ENCODE peak calls at places on chromosomes 16 and 17, in ten cellular contexts. One of them, this sample, is unnamed.

GRCh38 chr16:79965718-79966117 is 365.2 kb upstream of the MAF start:
- DNase-seq in stimulated activated CD4-positive, alpha-beta T cell treated with anti-CD3 and anti-CD28 coated beads, Interleukin-2, amount 100 ng/mL, for 48 hours: no peak
- DNase-seq in ovary: no peak
- DNase-seq in activated T-cell treated with anti-CD3 and anti-CD28 coated beads, Interleukin-2, amount 50 U/mL, for 72 hours: no peak
- DNase-seq in CD4-positive, alpha-beta T cell: no peak
- DNase-seq in anterior cingulate cortex: no peak
- DNase-seq in SW480: no peak
- DNase-seq in substantia nigra: no peak
- DNase-seq in M059J: no peak
- DNase-seq in dorsolateral prefrontal cortex: no peak
- DNase-seq in this sample: no peak

GRCh38 chr16:306911-307370 is 24.0 kb downstream of the PDIA2 start:
- DNase-seq in stimulated activated CD4-positive, alpha-beta T cell treated with anti-CD3 and anti-CD28 coated beads, Interleukin-2, amount 100 ng/mL, for 48 hours: no peak
- DNase-seq in ovary: no peak
- DNase-seq in activated T-cell treated with anti-CD3 and anti-CD28 coated beads, Interleukin-2, amount 50 U/mL, for 72 hours: no peak
- DNase-seq in CD4-positive, alpha-beta T cell: no peak
- DNase-seq in anterior cingulate cortex: no peak
- DNase-seq in SW480: no peak
- DNase-seq in substantia nigra: no peak
- DNase-seq in M059J: no peak
- DNase-seq in dorsolateral prefrontal cortex: peak; percentile 61
- DNase-seq in this sample: no peak

GRCh38 chr17:61284174-61284573 is 115.5 kb upstream of the TBX2 start:
- DNase-seq in stimulated activated CD4-positive, alpha-beta T cell treated with anti-CD3 and anti-CD28 coated beads, Interleukin-2, amount 100 ng/mL, for 48 hours: no peak
- DNase-seq in ovary: no peak
- DNase-seq in activated T-cell treated with anti-CD3 and anti-CD28 coated beads, Interleukin-2, amount 50 U/mL, for 72 hours: no peak
- DNase-seq in CD4-positive, alpha-beta T cell: no peak
- DNase-seq in anterior cingulate cortex: no peak
- DNase-seq in SW480: no peak
- DNase-seq in substantia nigra: no peak
- DNase-seq in M059J: peak; percentile 95
- DNase-seq in dorsolateral prefrontal cortex: no peak
- DNase-seq in this sample: no peak

GRCh38 chr17:16255481-16255901 is 38.5 kb downstream of the PIGL start:
- DNase-seq in stimulated activated CD4-positive, alpha-beta T cell treated with anti-CD3 and anti-CD28 coated beads, Interleukin-2, amount 100 ng/mL, for 48 hours: no peak
- DNase-seq in ovary: peak; percentile 78
- DNase-seq in activated T-cell treated with anti-CD3 and anti-CD28 coated beads, Interleukin-2, amount 50 U/mL, for 72 hours: no peak
- DNase-seq in CD4-positive, alpha-beta T cell: no peak
- DNase-seq in anterior cingulate cortex: peak; percentile 31
- DNase-seq in SW480: no peak
- DNase-seq in substantia nigra: peak; percentile 18
- DNase-seq in M059J: no peak
- DNase-seq in dorsolateral prefrontal cortex: peak; percentile 46
- DNase-seq in this sample: no peak

GRCh38 chr17:77696720-77697460 is 261.6 kb upstream of the TNRC6C start:
- DNase-seq in stimulated activated CD4-positive, alpha-beta T cell treated with anti-CD3 and anti-CD28 coated beads, Interleukin-2, amount 100 ng/mL, for 48 hours: no peak
- DNase-seq in ovary: no peak
- DNase-seq in activated T-cell treated with anti-CD3 and anti-CD28 coated beads, Interleukin-2, amount 50 U/mL, for 72 hours: no peak
- DNase-seq in CD4-positive, alpha-beta T cell: no peak
- DNase-seq in anterior cingulate cortex: no peak
- DNase-seq in SW480: no peak
- DNase-seq in substantia nigra: no peak
- DNase-seq in M059J: no peak
- DNase-seq in dorsolateral prefrontal cortex: no peak
- DNase-seq in this sample: no peak

GRCh38 chr17:13594762-13595697 is 6.7 kb downstream of the HS3ST3A1 start:
- DNase-seq in stimulated activated CD4-positive, alpha-beta T cell treated with anti-CD3 and anti-CD28 coated beads, Interleukin-2, amount 100 ng/mL, for 48 hours: peak; percentile 79
- DNase-seq in ovary: peak; percentile 54
- DNase-seq in activated T-cell treated with anti-CD3 and anti-CD28 coated beads, Interleukin-2, amount 50 U/mL, for 72 hours: peak; percentile 85
- DNase-seq in CD4-positive, alpha-beta T cell: peak; percentile 78
- DNase-seq in anterior cingulate cortex: peak; percentile 60
- DNase-seq in SW480: peak; percentile 66
- DNase-seq in substantia nigra: peak; percentile 10
- DNase-seq in M059J: peak; percentile 79
- DNase-seq in dorsolateral prefrontal cortex: peak; percentile 67
- DNase-seq in this sample: peak; percentile 87

GRCh38 chr17:46991618-46992017 is 12.6 kb upstream of the RPRML start:
- DNase-seq in stimulated activated CD4-positive, alpha-beta T cell treated with anti-CD3 and anti-CD28 coated beads, Interleukin-2, amount 100 ng/mL, for 48 hours: no peak
- DNase-seq in ovary: no peak
- DNase-seq in activated T-cell treated with anti-CD3 and anti-CD28 coated beads, Interleukin-2, amount 50 U/mL, for 72 hours: no peak
- DNase-seq in CD4-positive, alpha-beta T cell: no peak
- DNase-seq in anterior cingulate cortex: no peak
- DNase-seq in SW480: no peak
- DNase-seq in substantia nigra: no peak
- DNase-seq in M059J: no peak
- DNase-seq in dorsolateral prefrontal cortex: no peak
- DNase-seq in this sample: no peak

GRCh38 chr17:41315814-41316430 is 412 bp upstream of the KRTAP17-1 start:
- DNase-seq in stimulated activated CD4-positive, alpha-beta T cell treated with anti-CD3 and anti-CD28 coated beads, Interleukin-2, amount 100 ng/mL, for 48 hours: no peak
- DNase-seq in ovary: no peak
- DNase-seq in activated T-cell treated with anti-CD3 and anti-CD28 coated beads, Interleukin-2, amount 50 U/mL, for 72 hours: no peak
- DNase-seq in CD4-positive, alpha-beta T cell: no peak
- DNase-seq in anterior cingulate cortex: no peak
- DNase-seq in SW480: no peak
- DNase-seq in substantia nigra: no peak
- DNase-seq in M059J: no peak
- DNase-seq in dorsolateral prefrontal cortex: no peak
- DNase-seq in this sample: no peak

GRCh38 chr17:50938821-50939541 is 72.8 kb upstream of the TOB1 start:
- DNase-seq in stimulated activated CD4-positive, alpha-beta T cell treated with anti-CD3 and anti-CD28 coated beads, Interleukin-2, amount 100 ng/mL, for 48 hours: no peak
- DNase-seq in ovary: peak; percentile 27
- DNase-seq in activated T-cell treated with anti-CD3 and anti-CD28 coated beads, Interleukin-2, amount 50 U/mL, for 72 hours: no peak
- DNase-seq in CD4-positive, alpha-beta T cell: no peak
- DNase-seq in anterior cingulate cortex: no peak
- DNase-seq in SW480: no peak
- DNase-seq in substantia nigra: no peak
- DNase-seq in M059J: no peak
- DNase-seq in dorsolateral prefrontal cortex: no peak
- DNase-seq in this sample: no peak

GRCh38 chr17:43584666-43585102 is 38.5 kb upstream of the ETV4 start:
- DNase-seq in stimulated activated CD4-positive, alpha-beta T cell treated with anti-CD3 and anti-CD28 coated beads, Interleukin-2, amount 100 ng/mL, for 48 hours: no peak
- DNase-seq in ovary: no peak
- DNase-seq in activated T-cell treated with anti-CD3 and anti-CD28 coated beads, Interleukin-2, amount 50 U/mL, for 72 hours: no peak
- DNase-seq in CD4-positive, alpha-beta T cell: no peak
- DNase-seq in anterior cingulate cortex: no peak
- DNase-seq in SW480: no peak
- DNase-seq in substantia nigra: no peak
- DNase-seq in M059J: peak; percentile 32
- DNase-seq in dorsolateral prefrontal cortex: no peak
- DNase-seq in this sample: no peak

GRCh38 chr16:4675864-4676786 is 17.2 kb upstream of the NUDT16L1 start:
- DNase-seq in stimulated activated CD4-positive, alpha-beta T cell treated with anti-CD3 and anti-CD28 coated beads, Interleukin-2, amount 100 ng/mL, for 48 hours: peak; percentile 46
- DNase-seq in ovary: no peak
- DNase-seq in activated T-cell treated with anti-CD3 and anti-CD28 coated beads, Interleukin-2, amount 50 U/mL, for 72 hours: peak; percentile 82
- DNase-seq in CD4-positive, alpha-beta T cell: peak; percentile 49
- DNase-seq in anterior cingulate cortex: no peak
- DNase-seq in SW480: no peak
- DNase-seq in substantia nigra: no peak
- DNase-seq in M059J: no peak
- DNase-seq in dorsolateral prefrontal cortex: no peak
- DNase-seq in this sample: peak; percentile 90

GRCh38 chr17:75826561-75827290 is 17.5 kb downstream of the UNC13D start:
- DNase-seq in stimulated activated CD4-positive, alpha-beta T cell treated with anti-CD3 and anti-CD28 coated beads, Interleukin-2, amount 100 ng/mL, for 48 hours: no peak
- DNase-seq in ovary: no peak
- DNase-seq in activated T-cell treated with anti-CD3 and anti-CD28 coated beads, Interleukin-2, amount 50 U/mL, for 72 hours: no peak
- DNase-seq in CD4-positive, alpha-beta T cell: no peak
- DNase-seq in anterior cingulate cortex: no peak
- DNase-seq in SW480: no peak
- DNase-seq in substantia nigra: no peak
- DNase-seq in M059J: no peak
- DNase-seq in dorsolateral prefrontal cortex: no peak
- DNase-seq in this sample: peak; percentile 44

GRCh38 chr16:67236551-67237395 is 9.8 kb downstream of the TMEM208 start:
- DNase-seq in stimulated activated CD4-positive, alpha-beta T cell treated with anti-CD3 and anti-CD28 coated beads, Interleukin-2, amount 100 ng/mL, for 48 hours: peak; percentile 84
- DNase-seq in ovary: peak; percentile 70
- DNase-seq in activated T-cell treated with anti-CD3 and anti-CD28 coated beads, Interleukin-2, amount 50 U/mL, for 72 hours: peak; percentile 93
- DNase-seq in CD4-positive, alpha-beta T cell: peak; percentile 63
- DNase-seq in anterior cingulate cortex: no peak
- DNase-seq in SW480: peak; percentile 35
- DNase-seq in substantia nigra: no peak
- DNase-seq in M059J: no peak
- DNase-seq in dorsolateral prefrontal cortex: no peak
- DNase-seq in this sample: peak; percentile 71

GRCh38 chr16:73771676-73772075 is 524.9 kb upstream of the PSMD7 start:
- DNase-seq in stimulated activated CD4-positive, alpha-beta T cell treated with anti-CD3 and anti-CD28 coated beads, Interleukin-2, amount 100 ng/mL, for 48 hours: no peak
- DNase-seq in ovary: no peak
- DNase-seq in activated T-cell treated with anti-CD3 and anti-CD28 coated beads, Interleukin-2, amount 50 U/mL, for 72 hours: no peak
- DNase-seq in CD4-positive, alpha-beta T cell: no peak
- DNase-seq in anterior cingulate cortex: no peak
- DNase-seq in SW480: peak; percentile 59
- DNase-seq in substantia nigra: no peak
- DNase-seq in M059J: peak; percentile 87
- DNase-seq in dorsolateral prefrontal cortex: no peak
- DNase-seq in this sample: peak; percentile 46

GRCh38 chr16:11620243-11621003 is 33.7 kb upstream of the LITAF start:
- DNase-seq in stimulated activated CD4-positive, alpha-beta T cell treated with anti-CD3 and anti-CD28 coated beads, Interleukin-2, amount 100 ng/mL, for 48 hours: no peak
- DNase-seq in ovary: no peak
- DNase-seq in activated T-cell treated with anti-CD3 and anti-CD28 coated beads, Interleukin-2, amount 50 U/mL, for 72 hours: no peak
- DNase-seq in CD4-positive, alpha-beta T cell: no peak
- DNase-seq in anterior cingulate cortex: no peak
- DNase-seq in SW480: no peak
- DNase-seq in substantia nigra: no peak
- DNase-seq in M059J: no peak
- DNase-seq in dorsolateral prefrontal cortex: no peak
- DNase-seq in this sample: no peak

GRCh38 chr16:65226077-65226476 is 104.2 kb upstream of the CDH11 start:
- DNase-seq in stimulated activated CD4-positive, alpha-beta T cell treated with anti-CD3 and anti-CD28 coated beads, Interleukin-2, amount 100 ng/mL, for 48 hours: no peak
- DNase-seq in ovary: no peak
- DNase-seq in activated T-cell treated with anti-CD3 and anti-CD28 coated beads, Interleukin-2, amount 50 U/mL, for 72 hours: no peak
- DNase-seq in CD4-positive, alpha-beta T cell: no peak
- DNase-seq in anterior cingulate cortex: no peak
- DNase-seq in SW480: no peak
- DNase-seq in substantia nigra: no peak
- DNase-seq in M059J: no peak
- DNase-seq in dorsolateral prefrontal cortex: no peak
- DNase-seq in this sample: no peak

GRCh38 chr17:41098476-41098875 is 534 bp upstream of the KRTAP4-8 start:
- DNase-seq in stimulated activated CD4-positive, alpha-beta T cell treated with anti-CD3 and anti-CD28 coated beads, Interleukin-2, amount 100 ng/mL, for 48 hours: no peak
- DNase-seq in ovary: no peak
- DNase-seq in activated T-cell treated with anti-CD3 and anti-CD28 coated beads, Interleukin-2, amount 50 U/mL, for 72 hours: no peak
- DNase-seq in CD4-positive, alpha-beta T cell: no peak
- DNase-seq in anterior cingulate cortex: no peak
- DNase-seq in SW480: no peak
- DNase-seq in substantia nigra: no peak
- DNase-seq in M059J: peak; percentile 79
- DNase-seq in dorsolateral prefrontal cortex: no peak
- DNase-seq in this sample: no peak

GRCh38 chr17:68598545-68598961 is 2.6 kb downstream of the FAM20A start:
- DNase-seq in stimulated activated CD4-positive, alpha-beta T cell treated with anti-CD3 and anti-CD28 coated beads, Interleukin-2, amount 100 ng/mL, for 48 hours: no peak
- DNase-seq in ovary: no peak
- DNase-seq in activated T-cell treated with anti-CD3 and anti-CD28 coated beads, Interleukin-2, amount 50 U/mL, for 72 hours: no peak
- DNase-seq in CD4-positive, alpha-beta T cell: no peak
- DNase-seq in anterior cingulate cortex: no peak
- DNase-seq in SW480: no peak
- DNase-seq in substantia nigra: no peak
- DNase-seq in M059J: no peak
- DNase-seq in dorsolateral prefrontal cortex: no peak
- DNase-seq in this sample: no peak

GRCh38 chr17:8894673-8895578 is 27.5 kb upstream of the PIK3R6 start:
- DNase-seq in stimulated activated CD4-positive, alpha-beta T cell treated with anti-CD3 and anti-CD28 coated beads, Interleukin-2, amount 100 ng/mL, for 48 hours: peak; percentile 42
- DNase-seq in ovary: no peak
- DNase-seq in activated T-cell treated with anti-CD3 and anti-CD28 coated beads, Interleukin-2, amount 50 U/mL, for 72 hours: peak; percentile 53
- DNase-seq in CD4-positive, alpha-beta T cell: no peak
- DNase-seq in anterior cingulate cortex: peak; percentile 13
- DNase-seq in SW480: peak; percentile 69
- DNase-seq in substantia nigra: no peak
- DNase-seq in M059J: peak; percentile 53
- DNase-seq in dorsolateral prefrontal cortex: peak; percentile 49
- DNase-seq in this sample: peak; percentile 67

This sample was measured in NB4.